ENCODE peak calls at places on chromosomes 16 and 17, in six cellular contexts. O is stimulated activated CD8-positive, alpha-beta memory T cell treated with anti-CD3 and anti-CD28 coated beads, Interleukin-2, amount 100 ng/mL, for 1 hour; E is GM19239; W is fibroblast of the conjunctiva; V is hepatocyte; H is esophagus squamous epithelium. Y is an unnamed sample.

GRCh38 chr16:73037845-73038570 is 9.9 kb downstream of the ZFHX3 start:
- DNase-seq in W (no peak), V (no peak), E (no peak), O (no peak), H (no peak), Y (no peak)

GRCh38 chr17:824372-824771 is 42.2 kb downstream of the MRM3 start:
- DNase-seq in E (no peak), W (no peak), H (no peak), O (no peak), V (no peak), Y (no peak)

GRCh38 chr16:65740716-65741115 is 618.9 kb upstream of the CDH11 start:
- DNase-seq in V (no peak), W (no peak), O (no peak), E (no peak), H (no peak), Y (no peak)

GRCh38 chr16:88337538-88337937 is 45.2 kb upstream of the ZNF469 start:
- DNase-seq in E (no peak), O (no peak), H (no peak), V (no peak), W (no peak), Y (no peak)

GRCh38 chr17:17730250-17730935 is 49.1 kb downstream of the RAI1 start:
- DNase-seq in O (no peak), H (no peak), W (no peak), V (no peak), E (no peak), Y (no peak)

GRCh38 chr17:12180644-12181261 is 160.1 kb downstream of the MAP2K4 start:
- DNase-seq in O (no peak), H (no peak), V (peak), W (peak), E (peak), Y (peak)

GRCh38 chr17:45705123-45706009 is 78.8 kb upstream of the CRHR1 start:
- DNase-seq in V (peak), H (no peak), E (no peak), O (no peak), W (no peak), Y (no peak)

GRCh38 chr17:76716146-76716833 is 5.5 kb upstream of the MXRA7 start:
- DNase-seq in E (no peak), V (peak), H (no peak), O (peak), W (no peak), Y (peak)

GRCh38 chr16:23557779-23558330 is 328 bp downstream of the UBFD1 start:
- DNase-seq in H (no peak), E (peak), W (peak), O (no peak), V (peak), Y (peak)

GRCh38 chr17:28828294-28829040 is 14.1 kb downstream of the FAM222B start:
- DNase-seq in H (no peak), W (no peak), E (no peak), V (no peak), O (no peak), Y (peak)

GRCh38 chr17:66518108-66518507 is 215.7 kb downstream of the PRKCA start:
- DNase-seq in W (no peak), O (no peak), V (no peak), H (no peak), E (no peak), Y (no peak)

GRCh38 chr16:8760021-8760420 is 37.4 kb downstream of the TMEM186 start:
- DNase-seq in H (no peak), E (no peak), W (no peak), V (no peak), O (no peak), Y (no peak)

GRCh38 chr16:54589326-54589725 is 302.7 kb upstream of the IRX3 start:
- DNase-seq in E (no peak), V (no peak), H (no peak), O (no peak), W (no peak), Y (no peak)